ENCODE peak calls at places on chromosomes 6 and 20, in nine cellular contexts. C, P, S, K, I, Q, J, B and R are unnamed samples. For H3K4me1, the result is how much of the 10 kb centered on the place peaks cover.

GRCh38 chr6:101776919-101777350 is 383.4 kb downstream of the GRIK2 start:
- DNase-seq in S (no peak), J (no peak), P (no peak), C (no peak), K (no peak), I (no peak), Q (no peak), B (no peak), R (no peak)

GRCh38 chr20:61353996-61354390 is 101.9 kb downstream of the CDH4 start:
- DNase-seq in S (no peak), B (no peak), C (no peak), I (no peak), K (no peak), J (no peak), Q (no peak), P (no peak), R (no peak)

GRCh38 chr20:40604416-40604815 is 84.6 kb downstream of the MAFB start:
- DNase-seq in Q (no peak), C (no peak), P (peak), K (no peak), B (no peak), I (no peak), S (no peak), J (no peak), R (no peak)

GRCh38 chr6:122753688-122754056 is 25.8 kb upstream of the FABP7 start:
- DNase-seq in Q (no peak), P (no peak), C (peak), S (no peak), K (no peak), J (peak), I (no peak), B (no peak), R (no peak)

GRCh38 chr20:58294497-58295455 is 14.7 kb upstream of the RAB22A start:
- DNase-seq in Q (no peak), S (no peak), K (no peak), I (no peak), J (no peak), B (no peak), P (peak), C (peak), R (no peak)

GRCh38 chr6:40582892-40583291 is 4.3 kb downstream of the LRFN2 start:
- DNase-seq in C (no peak), Q (no peak), B (no peak), K (no peak), J (no peak), P (no peak), I (no peak), S (no peak), R (no peak)

GRCh38 chr6:75345413-75345812 is 60.8 kb upstream of the TMEM30A start:
- DNase-seq in J (no peak), I (no peak), Q (no peak), K (no peak), C (no peak), B (no peak), S (no peak), P (no peak), R (no peak)

GRCh38 chr6:160085713-160086505 is 35.7 kb upstream of the SLC22A1 start:
- DNase-seq in C (no peak), S (no peak), P (no peak), Q (no peak), B (peak), I (no peak), J (no peak), K (no peak), R (no peak)

GRCh38 chr6:90098025-90098474 is 198.6 kb downstream of the BACH2 start:
- DNase-seq in J (peak), I (no peak), C (peak), P (peak), Q (peak), K (no peak), B (peak), S (peak), R (peak)

GRCh38 chr6:43125555-43125954 is 45.5 kb upstream of the SRF start:
- DNase-seq in S (no peak), C (no peak), J (no peak), P (no peak), I (no peak), K (no peak), B (no peak), Q (no peak), R (no peak)

GRCh38 chr6:100809346-100809745 is 71.8 kb downstream of the ASCC3 start:
- DNase-seq in B (no peak), K (no peak), J (no peak), Q (no peak), P (no peak), S (no peak), I (no peak), C (no peak), R (no peak)

GRCh38 chr6:4677011-4677750 is 99.0 kb upstream of the CDYL start:
- DNase-seq in P (no peak), K (no peak), I (no peak), S (no peak), Q (no peak), B (no peak), J (no peak), C (peak), R (no peak)

GRCh38 chr6:118735320-118735719 is 83.9 kb upstream of the CEP85L start:
- DNase-seq in I (no peak), J (no peak), K (peak), S (no peak), Q (no peak), B (no peak), C (no peak), P (no peak), R (no peak)

GRCh38 chr20:33909331-33909921 is 84.3 kb upstream of the RALY start:
- DNase-seq in B (no peak), Q (no peak), K (no peak), S (no peak), P (peak), J (peak), C (no peak), I (no peak), R (no peak)

GRCh38 chr6:116779569-116780164 is 14.1 kb upstream of the FAM162B start:
- DNase-seq in P (no peak), B (no peak), J (no peak), S (no peak), Q (no peak), C (no peak), I (no peak), K (peak), R (no peak)

DNA sequence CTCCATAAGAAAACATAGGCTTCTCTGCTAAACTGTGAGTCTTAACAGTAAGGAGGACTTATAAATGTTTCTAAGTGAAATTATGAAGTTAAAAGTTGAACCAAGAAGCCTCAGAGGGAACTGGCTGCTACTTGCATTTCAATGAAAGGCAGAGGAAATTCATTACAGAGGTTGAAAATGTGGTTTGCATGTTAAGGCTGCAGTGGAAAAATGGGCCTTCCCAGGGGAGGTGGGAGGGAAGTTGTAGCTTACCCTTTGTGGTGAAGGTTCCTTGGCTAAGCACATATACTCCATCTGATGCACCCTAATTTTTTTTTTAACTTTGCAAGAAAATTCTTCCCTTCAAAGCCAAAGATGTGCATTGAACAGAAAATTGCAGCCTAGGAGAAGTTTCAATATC is 134.3 kb downstream of the CARMIL1 start:
- DNase-seq in P (no peak), I (no peak), K (peak), B (no peak), S (no peak), Q (no peak), J (no peak), C (no peak), R (no peak)
- H3K4me1 ChIP-seq in P (under half), I (half or more), K (half or more), B (under half), S (under half), Q (under half), J (half or more), C (under half), R (under half)

GRCh38 chr20:60256811-60257210 is 298.6 kb downstream of the CDH26 start:
- DNase-seq in P (no peak), S (no peak), K (no peak), J (no peak), I (no peak), C (no peak), B (no peak), Q (no peak), R (no peak)

GRCh38 chr20:60257671-60258070 is 299.4 kb downstream of the CDH26 start:
- DNase-seq in I (no peak), J (no peak), C (no peak), P (no peak), S (no peak), Q (no peak), K (no peak), B (no peak), R (no peak)

GRCh38 chr20:60255866-60256265 is 297.6 kb downstream of the CDH26 start:
- DNase-seq in I (no peak), C (no peak), S (no peak), B (no peak), Q (no peak), K (no peak), P (no peak), J (no peak), R (no peak)

GRCh38 chr20:60255426-60255825 is 297.2 kb downstream of the CDH26 start:
- DNase-seq in Q (no peak), P (no peak), S (no peak), J (no peak), K (no peak), B (no peak), C (no peak), I (no peak), R (no peak)

DNA sequence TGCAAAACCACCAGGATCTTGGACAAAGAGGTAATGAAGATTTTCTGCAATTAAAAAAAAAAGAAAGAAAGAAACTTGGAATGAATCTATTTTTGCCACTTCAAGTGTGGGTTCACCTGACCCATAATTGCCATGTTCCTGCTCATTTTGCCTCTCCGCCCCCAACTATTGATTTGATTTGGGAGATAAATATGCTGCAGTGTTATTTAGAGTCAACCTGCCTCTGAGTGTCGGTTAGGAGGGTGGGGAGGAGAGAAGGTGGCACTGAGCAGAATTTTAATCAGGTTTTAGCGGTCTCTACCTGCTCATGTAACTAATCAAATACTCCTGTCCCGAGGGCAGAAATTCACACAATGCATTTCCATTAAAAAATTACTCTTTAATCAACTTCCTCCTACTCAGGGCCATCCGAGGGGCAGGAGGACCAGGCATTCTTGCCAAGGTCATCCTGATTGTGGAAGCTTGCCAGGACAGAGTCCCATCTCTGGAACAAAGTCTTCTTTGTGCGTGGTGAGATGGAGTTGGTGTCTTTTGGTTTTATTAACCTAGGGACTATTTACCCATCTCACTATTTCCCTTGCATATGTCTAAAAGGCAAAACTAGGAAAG is 300.1 kb downstream of the CDH26 start:
- DNase-seq in J (peak), S (no peak), B (no peak), K (no peak), I (no peak), Q (no peak), C (no peak), P (no peak), R (no peak)
- TF ChIP-seq CTCF in J (no peak), S (no peak), B (no peak), K (no peak), I (no peak), Q (no peak), C (no peak), P (no peak), R (no peak)

GRCh38 chr6:7914991-7915789 is 4.6 kb upstream of the TXNDC5 start:
- DNase-seq in K (peak), Q (peak), P (no peak), I (no peak), C (peak), J (peak), B (no peak), S (peak), R (peak)

GRCh38 chr6:7916959-7917358 is 6.4 kb upstream of the TXNDC5 start:
- DNase-seq in Q (no peak), J (no peak), B (no peak), S (no peak), C (no peak), K (peak), I (no peak), P (no peak), R (no peak)

GRCh38 chr6:7912736-7913517 is 2.3 kb upstream of the TXNDC5 start:
- DNase-seq in C (no peak), S (no peak), K (peak), B (no peak), I (no peak), J (no peak), Q (no peak), P (no peak), R (no peak)

GRCh38 chr6:7912024-7912423 is 1.4 kb upstream of the TXNDC5 start:
- DNase-seq in J (no peak), I (no peak), S (peak), P (no peak), C (peak), K (no peak), B (no peak), Q (no peak), R (peak)

DNA sequence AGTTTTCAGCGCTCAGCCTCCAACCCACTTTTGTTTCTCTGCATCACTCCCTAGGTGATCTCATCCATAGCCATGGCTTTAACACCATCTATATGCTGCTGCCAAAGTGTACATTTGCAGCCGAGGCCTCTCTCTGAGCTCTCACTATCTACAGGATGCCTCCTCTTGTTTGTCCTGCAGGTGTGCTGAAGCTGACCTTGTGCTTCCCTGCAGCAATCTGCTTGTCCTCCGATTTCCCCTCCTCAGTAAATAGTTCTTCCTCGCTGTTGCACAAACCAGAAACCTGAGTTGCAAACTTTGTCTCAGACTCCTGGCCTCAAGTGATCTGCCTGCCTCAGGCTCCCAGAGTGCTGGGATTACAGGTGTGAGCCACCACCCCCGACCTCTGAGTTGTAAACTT is 3.7 kb upstream of the TXNDC5 start:
- DNase-seq in B (no peak), I (no peak), Q (no peak), J (no peak), K (peak), S (no peak), C (no peak), P (no peak), R (no peak)
- H3K27ac ChIP-seq in B (peak), I (no peak), Q (no peak), J (no peak), K (peak), S (no peak), C (no peak), P (no peak), R (no peak)

DNA sequence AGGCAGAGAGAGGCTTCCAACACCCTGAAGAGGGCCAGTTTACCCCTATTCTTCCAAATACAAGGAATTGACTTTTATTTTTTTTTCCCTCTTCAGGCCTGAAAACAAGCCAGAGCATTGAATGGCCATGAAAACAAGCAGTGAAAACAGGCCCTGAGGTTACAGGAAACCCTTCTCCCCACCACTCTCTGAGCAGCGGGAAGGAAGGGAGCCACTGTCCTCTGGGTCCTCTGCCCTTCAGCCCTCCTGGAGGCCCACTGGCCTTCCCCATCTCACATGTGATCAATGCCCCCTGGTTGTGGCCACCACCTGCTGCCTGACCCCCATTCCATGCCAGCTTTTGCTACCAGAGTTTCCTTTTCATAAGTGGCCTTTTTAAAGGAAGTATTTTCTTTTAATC is 44.1 kb downstream of the PDYN start:
- DNase-seq in P (no peak), I (no peak), Q (no peak), K (no peak), C (no peak), B (no peak), J (no peak), S (no peak), R (no peak)
- H3K4me1 ChIP-seq in P (under half), I (under half), Q (under half), K (under half), C (under half), B (under half), J (under half), S (under half), R (under half)

DNA sequence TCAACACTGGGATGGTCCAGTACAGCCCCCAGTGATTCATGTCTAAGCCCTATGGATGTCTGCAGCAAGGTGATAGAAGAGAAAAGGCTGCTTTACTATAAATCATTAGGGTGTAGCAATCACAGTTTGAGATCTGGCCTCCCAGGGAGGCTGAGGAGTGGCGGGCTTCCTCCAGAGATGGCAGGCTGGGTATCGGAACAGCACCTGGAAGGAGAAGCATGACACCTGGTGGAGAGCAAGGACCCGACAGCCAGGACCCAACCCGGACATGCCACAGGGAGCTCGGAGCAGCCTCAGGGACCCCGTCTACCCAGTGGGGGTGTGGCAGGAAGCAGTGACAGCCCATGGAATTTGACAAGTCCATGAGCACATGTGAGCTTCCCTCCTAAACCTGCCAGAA is 114.8 kb upstream of the CD93 start:
- DNase-seq in C (peak), B (peak), P (peak), K (no peak), I (no peak), S (peak), J (peak), Q (no peak), R (no peak)
- TF ChIP-seq CTCF in C (peak), B (peak), P (peak), K (no peak), I (peak), S (peak), J (peak), Q (no peak), R (peak)

GRCh38 chr20:23148721-23149570 is 62.8 kb upstream of the CD93 start:
- DNase-seq in J (no peak), C (no peak), B (peak), Q (no peak), I (no peak), S (peak), P (no peak), K (no peak), R (no peak)

GRCh38 chr20:23147964-23148720 is 62.0 kb upstream of the CD93 start:
- DNase-seq in K (no peak), Q (no peak), I (peak), C (peak), P (peak), S (peak), B (no peak), J (no peak), R (peak)

GRCh38 chr20:23146857-23147256 is 60.7 kb upstream of the CD93 start:
- DNase-seq in K (no peak), C (no peak), J (no peak), Q (no peak), P (no peak), B (no peak), S (no peak), I (no peak), R (no peak)

GRCh38 chr20:23146111-23146640 is 60.1 kb upstream of the CD93 start:
- DNase-seq in K (no peak), P (no peak), Q (peak), J (no peak), C (no peak), B (no peak), S (no peak), I (no peak), R (no peak)

DNA sequence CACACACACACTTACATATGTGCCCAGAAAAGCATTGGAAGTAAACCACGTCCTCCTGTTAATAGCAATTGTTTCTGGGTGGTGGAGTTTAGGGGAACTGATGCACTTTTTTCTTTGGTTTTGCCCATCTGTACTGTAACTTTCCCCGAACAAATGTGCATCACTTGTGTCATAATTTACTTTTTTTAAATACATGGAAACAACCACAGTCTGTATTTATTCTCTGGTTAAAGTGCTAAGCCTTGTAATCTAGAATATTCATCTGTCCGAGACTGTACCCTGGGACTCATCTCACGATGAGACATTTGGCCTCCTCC is 61.5 kb upstream of the CD93 start:
- DNase-seq in B (no peak), J (no peak), S (no peak), I (no peak), K (no peak), C (no peak), P (no peak), Q (no peak), R (no peak)
- H3K27ac ChIP-seq in B (peak), J (peak), S (peak), I (peak), K (no peak), C (peak), P (no peak), Q (peak), R (no peak)

DNA sequence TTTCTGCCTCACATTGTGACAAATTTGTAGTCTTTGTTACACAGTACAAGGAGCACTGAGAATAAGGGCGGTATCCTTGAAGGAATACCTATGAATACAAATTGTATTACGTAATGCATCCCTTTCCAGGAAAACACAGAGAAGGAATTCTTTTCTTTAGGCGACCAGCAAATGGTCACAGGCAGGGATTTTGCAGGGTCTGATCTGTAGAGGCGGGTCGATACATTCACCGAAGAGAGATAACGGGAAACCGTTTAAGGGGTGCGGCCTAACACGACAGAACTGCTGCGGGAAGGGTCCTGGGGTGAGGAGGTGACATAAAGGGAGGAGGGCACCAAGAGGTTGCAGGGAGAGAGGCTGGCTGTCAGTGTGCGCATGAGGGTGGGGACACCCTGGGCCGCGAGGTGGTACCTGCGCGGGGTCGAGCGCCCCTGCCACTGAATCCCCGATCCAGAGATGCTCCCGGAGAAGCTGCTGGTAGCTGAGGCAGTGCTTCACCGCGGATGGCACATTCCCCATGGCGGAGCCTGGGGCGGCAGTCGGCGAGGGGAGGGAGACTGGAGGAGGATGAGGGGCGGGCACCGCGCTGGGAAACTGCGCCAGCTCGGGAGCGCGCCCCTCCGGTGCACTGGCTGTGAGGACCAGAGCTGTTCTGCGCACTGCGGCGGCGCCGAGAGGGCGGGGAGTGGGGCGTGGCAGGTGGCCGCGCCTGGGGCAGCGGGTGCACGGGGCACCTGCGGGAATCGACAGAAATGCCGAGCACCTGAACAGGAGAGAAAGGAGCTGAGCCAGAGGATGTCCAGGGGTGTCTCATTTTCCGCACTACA is at the start of gene HMGCLL1:
- DNase-seq in S (peak), Q (no peak), I (peak), P (peak), J (peak), C (peak), K (no peak), B (peak), R (peak)
- H3K4me1 ChIP-seq in S (under half), Q (under half), I (under half), P (under half), J (under half), C (under half), K (under half), B (under half), R (under half)

GRCh38 chr6:62466607-62467006 is 180.6 kb upstream of the KHDRBS2 start:
- DNase-seq in P (no peak), K (no peak), S (no peak), B (no peak), I (no peak), J (no peak), Q (no peak), C (no peak), R (no peak)
- TF ChIP-seq CTCF in P (no peak), K (no peak), S (no peak), B (no peak), I (no peak), J (no peak), Q (no peak), C (no peak), R (no peak)